ENCODE peak calls at places on chromosome 7, in five cellular contexts. H, L, K, P and Y are unnamed samples.

GRCh38 chr7:84536256-84536870 is 341.8 kb upstream of the SEMA3A start:
- DNase-seq in H (no peak), L (peak; percentile 9), K (no peak), P (no peak), Y (no peak)

GRCh38 chr7:1619152-1620079 is 49.6 kb upstream of the PSMG3 start:
- DNase-seq in H (no peak), L (no peak), K (no peak), P (no peak), Y (no peak)

GRCh38 chr7:99562832-99563231 is 4.4 kb downstream of the ZNF655 start:
- DNase-seq in H (peak; percentile 96), L (peak; percentile 96), K (peak; percentile 97), P (peak; percentile 81), Y (peak; percentile 92)

GRCh38 chr7:108570146-108570755 is 577 bp downstream of the DNAJB9 start:
- DNase-seq in H (no peak), L (peak; percentile 47), K (peak; percentile 16), P (peak; percentile 82), Y (no peak)

GRCh38 chr7:129188372-129188891 is at the start of gene SMO:
- DNase-seq in H (no peak), L (peak; percentile 70), K (no peak), P (no peak), Y (no peak)

GRCh38 chr7:66356277-66356721 is 151.2 kb downstream of the TPST1 start:
- DNase-seq in H (peak; percentile 35), L (peak; percentile 84), K (peak; percentile 34), P (no peak), Y (peak; percentile 14)

GRCh38 chr7:95469850-95470249 is 15.9 kb upstream of the ASB4 start:
- DNase-seq in H (no peak), L (no peak), K (no peak), P (no peak), Y (no peak)

GRCh38 chr7:113289140-113289740 is 170.9 kb upstream of the SMIM30 start:
- DNase-seq in H (peak; percentile 37), L (peak; percentile 58), K (peak; percentile 7), P (peak; percentile 80), Y (peak; percentile 34)

GRCh38 chr7:16411391-16411790 is 9.9 kb downstream of the CRPPA start:
- DNase-seq in H (no peak), L (no peak), K (no peak), P (no peak), Y (no peak)

GRCh38 chr7:102260856-102261255 is 25.8 kb upstream of the SH2B2 start:
- DNase-seq in H (no peak), L (peak; percentile 75), K (peak; percentile 29), P (no peak), Y (no peak)

GRCh38 chr7:107332488-107333269 is 137.2 kb upstream of the GPR22 start:
- DNase-seq in H (no peak), L (no peak), K (no peak), P (peak; percentile 54), Y (no peak)

GRCh38 chr7:31825576-31825975 is 138.6 kb downstream of the PPP1R17 start:
- DNase-seq in H (no peak), L (no peak), K (no peak), P (no peak), Y (no peak)

GRCh38 chr7:128323489-128324362 is 20.0 kb downstream of the RBM28 start:
- DNase-seq in H (no peak), L (peak; percentile 6), K (no peak), P (no peak), Y (no peak)

GRCh38 chr7:100946766-100947365 is 2.5 kb upstream of the MUC3A start:
- DNase-seq in H (no peak), L (no peak), K (no peak), P (peak; percentile 79), Y (no peak)

GRCh38 chr7:1843921-1844335 is 173.9 kb downstream of the ELFN1 start:
- DNase-seq in H (no peak), L (no peak), K (no peak), P (no peak), Y (no peak)

GRCh38 chr7:1752771-1753562 is 82.9 kb downstream of the ELFN1 start:
- DNase-seq in H (no peak), L (no peak), K (no peak), P (peak; percentile 82), Y (no peak)

GRCh38 chr7:155094636-155095035 is 24.5 kb downstream of the HTR5A start:
- DNase-seq in H (no peak), L (no peak), K (no peak), P (no peak), Y (no peak)

GRCh38 chr7:32116436-32116835 is 46.2 kb upstream of the PDE1C start:
- DNase-seq in H (no peak), L (no peak), K (no peak), P (no peak), Y (no peak)

GRCh38 chr7:10472115-10472514 is 501.6 kb upstream of the PHF14 start:
- DNase-seq in H (no peak), L (no peak), K (no peak), P (no peak), Y (no peak)

GRCh38 chr7:101126651-101127459 is at the start of gene SERPINE1:
- DNase-seq in H (peak; percentile 99), L (peak; percentile 100), K (peak; percentile 100), P (peak; percentile 93), Y (peak; percentile 99)

GRCh38 chr7:37208528-37208927 is 240.1 kb downstream of the ELMO1 start:
- DNase-seq in H (peak; percentile 63), L (peak; percentile 96), K (peak; percentile 20), P (peak; percentile 61), Y (peak; percentile 78)

GRCh38 chr7:1754345-1754908 is 84.3 kb downstream of the ELFN1 start:
- DNase-seq in H (no peak), L (no peak), K (no peak), P (no peak), Y (no peak)

GRCh38 chr7:153902857-153903256 is 149.3 kb upstream of the DPP6 start:
- DNase-seq in H (no peak), L (no peak), K (no peak), P (no peak), Y (no peak)

GRCh38 chr7:30163231-30163894 is 28.6 kb downstream of the MTURN start:
- DNase-seq in H (no peak), L (no peak), K (no peak), P (peak; percentile 86), Y (no peak)

GRCh38 chr7:22202141-22202540 is 154.8 kb downstream of the RAPGEF5 start:
- DNase-seq in H (no peak), L (peak; percentile 15), K (no peak), P (no peak), Y (no peak)

GRCh38 chr7:30743371-30744074 is 8.4 kb upstream of the INMT start:
- DNase-seq in H (no peak), L (peak; percentile 77), K (peak; percentile 54), P (peak; percentile 40), Y (no peak)

GRCh38 chr7:47581821-47582747 is at the start of gene TNS3:
- DNase-seq in H (no peak), L (peak; percentile 54), K (no peak), P (peak; percentile 50), Y (no peak)

GRCh38 chr7:94222516-94222915 is 172.2 kb upstream of the COL1A2 start:
- DNase-seq in H (no peak), L (peak; percentile 54), K (no peak), P (no peak), Y (no peak)

GRCh38 chr7:94228678-94229077 is 166.0 kb upstream of the COL1A2 start:
- DNase-seq in H (no peak), L (peak; percentile 48), K (no peak), P (no peak), Y (no peak)

GRCh38 chr7:94228223-94228622 is 166.5 kb upstream of the COL1A2 start:
- DNase-seq in H (no peak), L (no peak), K (no peak), P (no peak), Y (no peak)

DNA sequence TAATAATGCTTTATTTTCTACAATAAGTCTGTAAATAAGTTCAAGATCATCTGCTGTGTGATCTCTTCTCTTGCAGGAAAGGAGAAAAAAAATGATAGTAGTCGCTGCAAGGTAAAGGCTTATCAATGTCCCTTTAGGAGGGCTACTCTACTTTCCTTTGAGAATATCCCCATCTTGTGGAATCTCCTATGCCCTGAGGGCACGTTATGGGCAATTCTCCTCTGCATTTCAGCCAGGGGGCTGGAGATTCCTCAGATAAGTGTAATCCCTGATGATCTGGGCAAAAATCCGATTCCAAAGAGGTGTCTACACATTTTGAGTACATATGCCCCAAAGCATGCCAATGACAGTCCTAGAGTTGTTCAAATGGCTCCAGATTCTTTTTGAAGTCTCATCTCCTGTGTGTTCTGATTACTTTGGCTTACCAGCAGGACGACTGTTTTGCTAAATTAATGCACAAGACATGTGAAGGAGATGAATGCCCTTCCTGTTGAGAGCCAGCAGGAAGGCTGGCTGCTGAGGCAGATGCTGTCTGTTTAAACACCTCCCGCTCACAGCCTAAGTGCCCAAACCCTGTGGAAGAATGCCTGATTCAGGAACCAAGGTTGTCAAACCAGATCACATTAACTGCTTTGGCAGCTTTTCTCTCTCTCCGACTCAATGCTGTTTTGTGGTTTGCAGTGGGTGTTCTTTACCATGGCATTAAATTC is 171.2 kb upstream of the COL1A2 start:
- DNase-seq in H (no peak), L (peak; percentile 63), K (peak; percentile 50), P (no peak), Y (no peak)
- TF ChIP-seq CTCF in H (peak; percentile 45), L (peak; percentile 58), K (peak; percentile 48), P (no peak), Y (peak; percentile 57)

GRCh38 chr7:5396542-5396941 is 27.1 kb downstream of the TNRC18 start:
- DNase-seq in H (no peak), L (peak; percentile 23), K (no peak), P (peak; percentile 94), Y (no peak)
- TF ChIP-seq CTCF in H (peak; percentile 15), L (no peak), K (no peak), P (peak; percentile 52), Y (no peak)

GRCh38 chr7:80937336-80937735 is 18.5 kb upstream of the SEMA3C start:
- DNase-seq in H (no peak), L (no peak), K (no peak), P (no peak), Y (no peak)

GRCh38 chr7:80935971-80936370 is 17.1 kb upstream of the SEMA3C start:
- DNase-seq in H (no peak), L (no peak), K (no peak), P (no peak), Y (no peak)

GRCh38 chr7:80929619-80930018 is 10.8 kb upstream of the SEMA3C start:
- DNase-seq in H (no peak), L (no peak), K (peak; percentile 78), P (no peak), Y (no peak)

GRCh38 chr7:80934286-80934685 is 15.4 kb upstream of the SEMA3C start:
- DNase-seq in H (peak; percentile 23), L (peak; percentile 46), K (no peak), P (no peak), Y (no peak)
- TF ChIP-seq CTCF in H (no peak), L (no peak), K (no peak), P (no peak), Y (no peak)

GRCh38 chr7:73980206-73980605 is 47.8 kb upstream of the ELN start:
- DNase-seq in H (no peak), L (no peak), K (no peak), P (no peak), Y (no peak)

GRCh38 chr7:73977626-73978618 is 50.1 kb upstream of the ELN start:
- DNase-seq in H (no peak), L (no peak), K (no peak), P (peak; percentile 60), Y (no peak)

GRCh38 chr7:73976761-73977625 is 51.0 kb upstream of the ELN start:
- DNase-seq in H (no peak), L (no peak), K (peak; percentile 71), P (peak; percentile 93), Y (no peak)

GRCh38 chr7:73974948-73975926 is 52.7 kb upstream of the ELN start:
- DNase-seq in H (no peak), L (no peak), K (no peak), P (no peak), Y (no peak)

GRCh38 chr7:73978681-73979563 is 49.1 kb upstream of the ELN start:
- DNase-seq in H (no peak), L (peak; percentile 69), K (no peak), P (peak; percentile 95), Y (no peak)
- TF ChIP-seq CTCF in H (peak; percentile 45), L (peak; percentile 37), K (no peak), P (peak; percentile 80), Y (peak; percentile 31)